ENCODE peak calls at places on chromosomes 1 and 21, in five cellular contexts. One of them, this sample, is unnamed.

GRCh38 chr1:214740471-214740870 is 137.5 kb downstream of the CENPF start:
- DNase-seq in right lobe of liver: no peak
- DNase-seq in tibial nerve: no peak
- DNase-seq in mucosa of descending colon: no peak
- DNase-seq in IMR-90: no peak
- DNase-seq in this sample: no peak

GRCh38 chr1:222910699-222911098 is 95.9 kb downstream of the DISP1 start:
- DNase-seq in right lobe of liver: no peak
- DNase-seq in tibial nerve: no peak
- DNase-seq in mucosa of descending colon: no peak
- DNase-seq in IMR-90: peak; percentile 60
- DNase-seq in this sample: no peak

GRCh38 chr1:81738902-81739301 is 61.8 kb upstream of the ADGRL2 start:
- DNase-seq in right lobe of liver: no peak
- DNase-seq in tibial nerve: no peak
- DNase-seq in mucosa of descending colon: no peak
- DNase-seq in IMR-90: no peak
- DNase-seq in this sample: no peak

GRCh38 chr1:36446261-36446660 is 4.0 kb downstream of the OSCP1 start:
- DNase-seq in right lobe of liver: no peak
- DNase-seq in tibial nerve: no peak
- DNase-seq in mucosa of descending colon: no peak
- DNase-seq in IMR-90: no peak
- DNase-seq in this sample: no peak

GRCh38 chr1:98044071-98044697 is 123.3 kb upstream of the DPYD start:
- DNase-seq in right lobe of liver: no peak
- DNase-seq in tibial nerve: no peak
- DNase-seq in mucosa of descending colon: no peak
- DNase-seq in IMR-90: no peak
- DNase-seq in this sample: no peak

GRCh38 chr1:46204406-46204742 is 1.2 kb downstream of the LURAP1 start:
- DNase-seq in right lobe of liver: no peak
- DNase-seq in tibial nerve: no peak
- DNase-seq in mucosa of descending colon: no peak
- DNase-seq in IMR-90: no peak
- DNase-seq in this sample: no peak

GRCh38 chr1:47617381-47618221 is 179.8 kb downstream of the FOXD2 start:
- DNase-seq in right lobe of liver: no peak
- DNase-seq in tibial nerve: no peak
- DNase-seq in mucosa of descending colon: peak; percentile 0
- DNase-seq in IMR-90: no peak
- DNase-seq in this sample: no peak

GRCh38 chr1:14929547-14930223 is 223.9 kb upstream of the TMEM51 start:
- DNase-seq in right lobe of liver: no peak
- DNase-seq in tibial nerve: no peak
- DNase-seq in mucosa of descending colon: peak; percentile 85
- DNase-seq in IMR-90: peak; percentile 86
- DNase-seq in this sample: no peak

GRCh38 chr1:48753293-48753692 is 23.4 kb downstream of the BEND5 start:
- DNase-seq in right lobe of liver: no peak
- DNase-seq in tibial nerve: no peak
- DNase-seq in mucosa of descending colon: no peak
- DNase-seq in IMR-90: no peak
- DNase-seq in this sample: no peak
- H3K36me3 ChIP-seq in right lobe of liver: no peaks in the 10 kb centered on the region
- H3K36me3 ChIP-seq in tibial nerve: no peaks in the 10 kb centered on the region
- H3K36me3 ChIP-seq in mucosa of descending colon: no peaks in the 10 kb centered on the region
- H3K36me3 ChIP-seq in IMR-90: no peaks in the 10 kb centered on the region
- H3K36me3 ChIP-seq in this sample: peaks cover 71% of the 10 kb centered on the region

GRCh38 chr21:35624896-35625295 is 435.4 kb downstream of the SETD4 start:
- DNase-seq in right lobe of liver: no peak
- DNase-seq in tibial nerve: no peak
- DNase-seq in mucosa of descending colon: no peak
- DNase-seq in IMR-90: no peak
- DNase-seq in this sample: no peak
- H3K4me3 ChIP-seq in right lobe of liver: no peak overlapping the region
- H3K4me3 ChIP-seq in tibial nerve: no peak overlapping the region
- H3K4me3 ChIP-seq in mucosa of descending colon: no peak overlapping the region
- H3K4me3 ChIP-seq in IMR-90: no peak overlapping the region
- H3K4me3 ChIP-seq in this sample: no peak overlapping the region

GRCh38 chr1:42951588-42951987 is 7.1 kb downstream of the SLC2A1 start:
- DNase-seq in right lobe of liver: no peak
- DNase-seq in tibial nerve: no peak
- DNase-seq in mucosa of descending colon: no peak
- DNase-seq in IMR-90: no peak
- DNase-seq in this sample: no peak
- H3K36me3 ChIP-seq in right lobe of liver: no peaks in the 10 kb centered on the region
- H3K36me3 ChIP-seq in tibial nerve: peaks cover 3% of the 10 kb centered on the region
- H3K36me3 ChIP-seq in mucosa of descending colon: no peaks in the 10 kb centered on the region
- H3K36me3 ChIP-seq in IMR-90: peaks cover 48% of the 10 kb centered on the region
- H3K36me3 ChIP-seq in this sample: no peaks in the 10 kb centered on the region

GRCh38 chr1:178867670-178868069 is 3.2 kb downstream of the ANGPTL1 start:
- DNase-seq in right lobe of liver: no peak
- DNase-seq in tibial nerve: no peak
- DNase-seq in mucosa of descending colon: peak; percentile 18
- DNase-seq in IMR-90: peak; percentile 4
- DNase-seq in this sample: no peak
- H3K4me3 ChIP-seq in right lobe of liver: peak overlapping the region; percentile 28
- H3K4me3 ChIP-seq in tibial nerve: peak overlapping the region; percentile 16
- H3K4me3 ChIP-seq in mucosa of descending colon: no peak overlapping the region
- H3K4me3 ChIP-seq in IMR-90: no peak overlapping the region
- H3K4me3 ChIP-seq in this sample: peak overlapping the region; percentile 44

GRCh38 chr1:39003464-39003752 is 12.3 kb downstream of the AKIRIN1 start:
- DNase-seq in right lobe of liver: no peak
- DNase-seq in tibial nerve: no peak
- DNase-seq in mucosa of descending colon: no peak
- DNase-seq in IMR-90: no peak
- DNase-seq in this sample: no peak
- H3K36me3 ChIP-seq in right lobe of liver: peaks cover 95% of the 10 kb centered on the region
- H3K36me3 ChIP-seq in tibial nerve: peaks cover 20% of the 10 kb centered on the region
- H3K36me3 ChIP-seq in mucosa of descending colon: peaks cover 12% of the 10 kb centered on the region
- H3K36me3 ChIP-seq in IMR-90: peaks cover 56% of the 10 kb centered on the region
- H3K36me3 ChIP-seq in this sample: peaks cover 3% of the 10 kb centered on the region

DNA sequence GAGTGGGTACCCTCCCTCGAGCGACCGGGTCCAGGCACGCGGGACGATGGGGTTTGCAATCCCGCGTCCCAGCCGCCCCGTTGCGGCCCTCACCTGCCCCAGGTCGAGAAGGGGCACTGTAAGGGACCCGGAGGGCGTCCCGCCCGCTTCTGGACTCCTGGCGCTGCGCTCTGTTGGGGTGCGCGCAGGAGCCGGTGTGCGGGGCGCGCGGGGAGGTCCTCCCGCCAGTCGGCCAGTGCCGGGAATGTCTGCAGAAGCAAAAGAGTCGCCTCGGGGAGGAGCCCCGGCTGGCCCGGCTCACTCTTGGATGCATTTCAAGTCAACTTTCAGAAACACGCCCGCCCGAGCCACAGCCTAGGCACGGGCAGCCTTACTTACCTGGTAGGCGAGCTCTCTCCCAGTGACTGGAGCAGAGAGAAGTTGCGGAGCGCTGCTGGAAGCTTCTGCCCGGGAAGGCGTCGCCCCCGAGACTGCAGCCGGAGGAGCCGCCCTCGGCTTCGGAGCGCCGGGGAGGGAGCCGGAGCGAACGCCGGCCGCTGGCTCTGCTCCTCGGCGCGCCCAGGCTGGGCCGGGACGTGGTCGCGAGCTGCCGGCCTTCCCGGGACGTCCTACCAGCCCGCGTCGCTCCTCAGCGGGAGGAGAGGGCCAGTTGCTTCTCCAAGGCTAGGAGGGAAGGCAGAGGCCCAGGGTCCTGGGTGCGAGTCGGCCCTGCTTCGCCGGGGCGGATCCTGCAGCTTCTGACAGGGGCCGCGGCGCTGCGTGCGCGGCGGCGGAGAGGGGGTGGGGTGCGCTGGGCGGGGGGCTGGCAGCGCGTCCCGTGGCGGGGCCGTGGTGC is at the start of gene LMX1A:
- DNase-seq in right lobe of liver: no peak
- DNase-seq in tibial nerve: peak; percentile 20
- DNase-seq in mucosa of descending colon: peak; percentile 52
- DNase-seq in IMR-90: no peak
- DNase-seq in this sample: no peak
- H3K4me3 ChIP-seq in right lobe of liver: peak within 1 kb of the TSS; percentile 31
- H3K4me3 ChIP-seq in tibial nerve: peak within 1 kb of the TSS; percentile 30
- H3K4me3 ChIP-seq in mucosa of descending colon: no peak within 1 kb of the TSS
- H3K4me3 ChIP-seq in IMR-90: no peak within 1 kb of the TSS
- H3K4me3 ChIP-seq in this sample: no peak within 1 kb of the TSS

GRCh38 chr1:100510441-100510840 is 27.5 kb upstream of the GPR88 start:
- DNase-seq in right lobe of liver: no peak
- DNase-seq in tibial nerve: no peak
- DNase-seq in mucosa of descending colon: no peak
- DNase-seq in IMR-90: no peak
- DNase-seq in this sample: no peak
- H3K36me3 ChIP-seq in right lobe of liver: no peaks in the 10 kb centered on the region
- H3K36me3 ChIP-seq in tibial nerve: no peaks in the 10 kb centered on the region
- H3K36me3 ChIP-seq in mucosa of descending colon: no peaks in the 10 kb centered on the region
- H3K36me3 ChIP-seq in IMR-90: peaks cover 7% of the 10 kb centered on the region
- H3K36me3 ChIP-seq in this sample: no peaks in the 10 kb centered on the region